ENCODE peak calls at places on chromosomes 7 and 10, in seven cellular contexts. X is NCI-H1092, S is AG08396, J is AG04449, Z is MCF 10A, K is lower lobe of right lung, O is left cardiac atrium. R is an unnamed sample.

GRCh38 chr7:36490335-36490940 is 100.8 kb downstream of the ANLN start:
- DNase-seq in X (no peak), O (no peak), S (no peak), J (no peak), K (no peak), Z (peak), R (no peak)

GRCh38 chr10:86663576-86664369 is 4.5 kb upstream of the LDB3 start:
- DNase-seq in J (no peak), O (peak), X (no peak), K (peak), S (no peak), Z (no peak), R (peak)

GRCh38 chr7:133931053-133931452 is 196.1 kb upstream of the LRGUK start:
- DNase-seq in Z (no peak), K (no peak), X (no peak), J (no peak), S (no peak), O (no peak), R (no peak)

GRCh38 chr7:48183965-48184364 is 12.7 kb downstream of the ABCA13 start:
- DNase-seq in O (no peak), J (no peak), Z (no peak), K (no peak), S (no peak), X (no peak), R (no peak)

GRCh38 chr7:157409149-157409752 is 72.4 kb downstream of the DNAJB6 start:
- DNase-seq in Z (no peak), O (no peak), X (no peak), J (no peak), S (no peak), K (no peak), R (no peak)

GRCh38 chr7:9598411-9598810 is 1165.0 kb downstream of the NXPH1 start:
- DNase-seq in Z (no peak), K (no peak), X (no peak), J (no peak), S (no peak), O (no peak), R (no peak)

GRCh38 chr10:88687853-88688467 is 18.1 kb upstream of the LIPK start:
- DNase-seq in X (no peak), S (peak), J (no peak), O (no peak), Z (peak), K (no peak), R (no peak)

GRCh38 chr7:104971290-104972071 is 42.5 kb upstream of the KMT2E start:
- DNase-seq in K (no peak), O (peak), Z (no peak), X (peak), S (no peak), J (no peak), R (no peak)

GRCh38 chr7:96720843-96721242 is 11.2 kb upstream of the SEM1 start:
- DNase-seq in J (no peak), S (no peak), Z (peak), K (no peak), O (no peak), X (no peak), R (no peak)

GRCh38 chr10:79437111-79437814 is 8.2 kb downstream of the ZCCHC24 start:
- DNase-seq in X (no peak), Z (peak), K (no peak), S (no peak), J (no peak), O (no peak), R (no peak)

GRCh38 chr7:122067077-122067476 is 77.0 kb downstream of the AASS start:
- DNase-seq in O (no peak), J (no peak), K (no peak), Z (no peak), X (no peak), S (no peak), R (no peak)

GRCh38 chr10:120262857-120263547 is 194.0 kb upstream of the PLPP4 start:
- DNase-seq in J (no peak), Z (peak), S (no peak), O (no peak), X (no peak), K (no peak), R (no peak)

GRCh38 chr7:12738665-12739064 is 51.2 kb downstream of the ARL4A start:
- DNase-seq in K (no peak), Z (no peak), X (no peak), S (no peak), J (no peak), O (no peak), R (no peak)

GRCh38 chr10:30581779-30582380 is 47.7 kb downstream of the LYZL2 start:
- DNase-seq in X (peak), S (peak), J (no peak), K (no peak), O (no peak), Z (peak), R (no peak)

GRCh38 chr7:99098824-99099498 is 44.9 kb downstream of the SMURF1 start:
- DNase-seq in S (peak), J (no peak), X (no peak), Z (peak), O (no peak), K (no peak), R (no peak)

GRCh38 chr7:20021834-20022233 is 195.3 kb downstream of the MACC1 start:
- DNase-seq in O (no peak), X (no peak), K (no peak), S (no peak), Z (no peak), J (no peak), R (no peak)

GRCh38 chr10:100724531-100725027 is 20.8 kb upstream of the PAX2 start:
- DNase-seq in X (no peak), K (no peak), S (no peak), Z (no peak), J (no peak), O (no peak), R (no peak)

GRCh38 chr7:106050002-106050742 is 61.9 kb downstream of the SYPL1 start:
- DNase-seq in J (no peak), X (no peak), K (no peak), Z (peak), S (peak), O (no peak), R (no peak)

GRCh38 chr10:27783660-27784059 is 38.0 kb upstream of the MKX start:
- DNase-seq in O (no peak), J (peak), K (no peak), Z (peak), X (no peak), S (peak), R (no peak)

GRCh38 chr10:49173848-49174247 is 14.3 kb downstream of the TMEM273 start:
- DNase-seq in J (no peak), S (no peak), Z (no peak), O (no peak), K (no peak), X (no peak), R (no peak)

GRCh38 chr10:5744849-5745248 is 60.2 kb downstream of the TASOR2 start:
- DNase-seq in Z (no peak), J (no peak), S (no peak), X (no peak), O (no peak), K (no peak), R (no peak)

GRCh38 chr10:119233123-119233820 is 25.9 kb downstream of the GRK5 start:
- DNase-seq in S (no peak), Z (no peak), O (no peak), J (no peak), X (no peak), K (no peak), R (no peak)

GRCh38 chr7:81812514-81813472 is 42.9 kb upstream of the HGF start:
- DNase-seq in J (no peak), S (no peak), Z (no peak), K (no peak), O (no peak), X (no peak), R (no peak)

GRCh38 chr7:5482020-5482498 is 58.4 kb upstream of the TNRC18 start:
- DNase-seq in X (no peak), S (no peak), K (no peak), O (no peak), J (no peak), Z (no peak), R (no peak)

GRCh38 chr7:45061352-45061751 is 27.4 kb downstream of the NACAD start:
- DNase-seq in Z (no peak), S (no peak), O (no peak), K (no peak), J (no peak), X (no peak), R (no peak)